ENCODE peak calls at places on chromosome X, in four cellular contexts. One of them, this sample, is unnamed.

GRCh38 chrX:48590203-48591103 is 6.8 kb upstream of the WDR13 start:
- DNase-seq in effector memory CD4-positive, alpha-beta T cell: no peak
- DNase-seq in MM.1S: no peak
- DNase-seq in iris pigment epithelial cell: peak
- DNase-seq in this sample: no peak

GRCh38 chrX:84175943-84176342 is 12.1 kb downstream of the RPS6KA6 start:
- DNase-seq in effector memory CD4-positive, alpha-beta T cell: no peak
- DNase-seq in MM.1S: no peak
- DNase-seq in iris pigment epithelial cell: no peak
- DNase-seq in this sample: no peak

GRCh38 chrX:75229774-75230173 is 44.1 kb upstream of the UPRT start:
- DNase-seq in effector memory CD4-positive, alpha-beta T cell: no peak
- DNase-seq in MM.1S: peak
- DNase-seq in iris pigment epithelial cell: no peak
- DNase-seq in this sample: no peak

GRCh38 chrX:2828404-2829065 is at the start of gene GYG2:
- DNase-seq in effector memory CD4-positive, alpha-beta T cell: no peak
- DNase-seq in MM.1S: no peak
- DNase-seq in iris pigment epithelial cell: peak
- DNase-seq in this sample: no peak

GRCh38 chrX:290476-291166 is 9.4 kb downstream of the PLCXD1 start:
- DNase-seq in effector memory CD4-positive, alpha-beta T cell: no peak
- DNase-seq in MM.1S: no peak
- DNase-seq in iris pigment epithelial cell: no peak
- DNase-seq in this sample: no peak

GRCh38 chrX:38494239-38494823 is 67.0 kb upstream of the TSPAN7 start:
- DNase-seq in effector memory CD4-positive, alpha-beta T cell: no peak
- DNase-seq in MM.1S: no peak
- DNase-seq in iris pigment epithelial cell: no peak
- DNase-seq in this sample: no peak

GRCh38 chrX:48468693-48469691 is 1.1 kb downstream of the SLC38A5 start:
- DNase-seq in effector memory CD4-positive, alpha-beta T cell: peak
- DNase-seq in MM.1S: peak
- DNase-seq in iris pigment epithelial cell: no peak
- DNase-seq in this sample: no peak

GRCh38 chrX:45134303-45134702 is 66.4 kb downstream of the DIPK2B start:
- DNase-seq in effector memory CD4-positive, alpha-beta T cell: no peak
- DNase-seq in MM.1S: no peak
- DNase-seq in iris pigment epithelial cell: no peak
- DNase-seq in this sample: no peak

GRCh38 chrX:25523574-25523973 is 507.8 kb upstream of the ARX start:
- DNase-seq in effector memory CD4-positive, alpha-beta T cell: no peak
- DNase-seq in MM.1S: no peak
- DNase-seq in iris pigment epithelial cell: peak
- DNase-seq in this sample: peak

GRCh38 chrX:22135994-22136684 is 104.0 kb downstream of the PHEX start:
- DNase-seq in effector memory CD4-positive, alpha-beta T cell: no peak
- DNase-seq in MM.1S: peak
- DNase-seq in iris pigment epithelial cell: peak
- DNase-seq in this sample: peak

GRCh38 chrX:41137589-41137988 is 52.3 kb downstream of the USP9X start:
- DNase-seq in effector memory CD4-positive, alpha-beta T cell: no peak
- DNase-seq in MM.1S: peak
- DNase-seq in iris pigment epithelial cell: peak
- DNase-seq in this sample: no peak

GRCh38 chrX:72624194-72624593 is 51.6 kb upstream of the HDAC8 start:
- DNase-seq in effector memory CD4-positive, alpha-beta T cell: no peak
- DNase-seq in MM.1S: no peak
- DNase-seq in iris pigment epithelial cell: no peak
- DNase-seq in this sample: no peak

GRCh38 chrX:12949927-12950656 is 24.8 kb upstream of the TMSB4X start:
- DNase-seq in effector memory CD4-positive, alpha-beta T cell: peak
- DNase-seq in MM.1S: peak
- DNase-seq in iris pigment epithelial cell: peak
- DNase-seq in this sample: no peak

GRCh38 chrX:7115557-7115956 is 32.0 kb upstream of the STS start:
- DNase-seq in effector memory CD4-positive, alpha-beta T cell: no peak
- DNase-seq in MM.1S: no peak
- DNase-seq in iris pigment epithelial cell: no peak
- DNase-seq in this sample: no peak

GRCh38 chrX:139120760-139121159 is 409.2 kb upstream of the FGF13 start:
- DNase-seq in effector memory CD4-positive, alpha-beta T cell: no peak
- DNase-seq in MM.1S: no peak
- DNase-seq in iris pigment epithelial cell: no peak
- DNase-seq in this sample: no peak

GRCh38 chrX:152904151-152905080 is 6.5 kb downstream of the ZNF185 start:
- DNase-seq in effector memory CD4-positive, alpha-beta T cell: peak
- DNase-seq in MM.1S: no peak
- DNase-seq in iris pigment epithelial cell: peak
- DNase-seq in this sample: no peak

GRCh38 chrX:50996930-50997329 is 86.4 kb downstream of the BMP15 start:
- DNase-seq in effector memory CD4-positive, alpha-beta T cell: no peak
- DNase-seq in MM.1S: no peak
- DNase-seq in iris pigment epithelial cell: no peak
- DNase-seq in this sample: no peak

GRCh38 chrX:131279197-131279596 is 9.9 kb downstream of the IGSF1 start:
- DNase-seq in effector memory CD4-positive, alpha-beta T cell: no peak
- DNase-seq in MM.1S: no peak
- DNase-seq in iris pigment epithelial cell: no peak
- DNase-seq in this sample: no peak

GRCh38 chrX:15679246-15679645 is 14.6 kb upstream of the CLTRN start:
- DNase-seq in effector memory CD4-positive, alpha-beta T cell: no peak
- DNase-seq in MM.1S: no peak
- DNase-seq in iris pigment epithelial cell: peak
- DNase-seq in this sample: no peak

GRCh38 chrX:8179653-8180052 is 8.6 kb upstream of the VCX2 start:
- DNase-seq in effector memory CD4-positive, alpha-beta T cell: no peak
- DNase-seq in MM.1S: no peak
- DNase-seq in iris pigment epithelial cell: no peak
- DNase-seq in this sample: no peak

GRCh38 chrX:136588060-136588459 is 56.0 kb downstream of the VGLL1 start:
- DNase-seq in effector memory CD4-positive, alpha-beta T cell: no peak
- DNase-seq in MM.1S: peak
- DNase-seq in iris pigment epithelial cell: no peak
- DNase-seq in this sample: no peak

GRCh38 chrX:48997865-48998264 is 4.2 kb downstream of the GRIPAP1 start:
- DNase-seq in effector memory CD4-positive, alpha-beta T cell: no peak
- DNase-seq in MM.1S: no peak
- DNase-seq in iris pigment epithelial cell: no peak
- DNase-seq in this sample: no peak

GRCh38 chrX:42098897-42099296 is 175.5 kb upstream of the CASK start:
- DNase-seq in effector memory CD4-positive, alpha-beta T cell: no peak
- DNase-seq in MM.1S: no peak
- DNase-seq in iris pigment epithelial cell: peak
- DNase-seq in this sample: no peak

GRCh38 chrX:123732679-123733363 is at the start of gene THOC2:
- DNase-seq in effector memory CD4-positive, alpha-beta T cell: peak
- DNase-seq in MM.1S: peak
- DNase-seq in iris pigment epithelial cell: peak
- DNase-seq in this sample: peak

GRCh38 chrX:38806054-38806389 is 4.8 kb downstream of the MID1IP1 start:
- DNase-seq in effector memory CD4-positive, alpha-beta T cell: no peak
- DNase-seq in MM.1S: no peak
- DNase-seq in iris pigment epithelial cell: no peak
- DNase-seq in this sample: no peak

GRCh38 chrX:148049441-148049840 is 68.3 kb downstream of the FMR1NB start:
- DNase-seq in effector memory CD4-positive, alpha-beta T cell: no peak
- DNase-seq in MM.1S: peak
- DNase-seq in iris pigment epithelial cell: peak
- DNase-seq in this sample: no peak

GRCh38 chrX:17591741-17592110 is 145.6 kb upstream of the SCML1 start:
- DNase-seq in effector memory CD4-positive, alpha-beta T cell: no peak
- DNase-seq in MM.1S: peak
- DNase-seq in iris pigment epithelial cell: peak
- DNase-seq in this sample: no peak

GRCh38 chrX:38335382-38335781 is 8.1 kb upstream of the RPGR start:
- DNase-seq in effector memory CD4-positive, alpha-beta T cell: no peak
- DNase-seq in MM.1S: no peak
- DNase-seq in iris pigment epithelial cell: no peak
- DNase-seq in this sample: no peak

GRCh38 chrX:9677098-9677739 is 88.4 kb downstream of the GPR143 start:
- DNase-seq in effector memory CD4-positive, alpha-beta T cell: no peak
- DNase-seq in MM.1S: peak
- DNase-seq in iris pigment epithelial cell: peak
- DNase-seq in this sample: peak

GRCh38 chrX:136453771-136454170 is 34.0 kb upstream of the BRS3 start:
- DNase-seq in effector memory CD4-positive, alpha-beta T cell: no peak
- DNase-seq in MM.1S: no peak
- DNase-seq in iris pigment epithelial cell: no peak
- DNase-seq in this sample: peak

GRCh38 chrX:117701050-117701449 is 415.6 kb downstream of the KLHL13 start:
- DNase-seq in effector memory CD4-positive, alpha-beta T cell: no peak
- DNase-seq in MM.1S: no peak
- DNase-seq in iris pigment epithelial cell: no peak
- DNase-seq in this sample: no peak

GRCh38 chrX:72309297-72310071 is 3.8 kb upstream of the CITED1 start:
- DNase-seq in effector memory CD4-positive, alpha-beta T cell: no peak
- DNase-seq in MM.1S: no peak
- DNase-seq in iris pigment epithelial cell: no peak
- DNase-seq in this sample: no peak

GRCh38 chrX:39442332-39442731 is 641.1 kb downstream of the MID1IP1 start:
- DNase-seq in effector memory CD4-positive, alpha-beta T cell: no peak
- DNase-seq in MM.1S: no peak
- DNase-seq in iris pigment epithelial cell: no peak
- DNase-seq in this sample: no peak